ENCODE peak calls at places on chromosomes 7 and 10, in six cellular contexts. One of them, this sample, is unnamed.

GRCh38 chr7:142873281-142873784 is 12.2 kb downstream of the TRPV6 start:
- DNase-seq in cardiac muscle cell: no peak
- DNase-seq in foreskin fibroblast: no peak
- DNase-seq in stomach: peak
- DNase-seq in psoas muscle: no peak
- DNase-seq in uterus: no peak
- DNase-seq in this sample: no peak

GRCh38 chr10:72308320-72308987 is 34.7 kb downstream of the DDIT4 start:
- DNase-seq in cardiac muscle cell: peak
- DNase-seq in foreskin fibroblast: peak
- DNase-seq in stomach: peak
- DNase-seq in psoas muscle: peak
- DNase-seq in uterus: peak
- DNase-seq in this sample: peak

GRCh38 chr10:115921795-115922194 is 351.2 kb downstream of the GFRA1 start:
- DNase-seq in cardiac muscle cell: no peak
- DNase-seq in foreskin fibroblast: peak
- DNase-seq in stomach: no peak
- DNase-seq in psoas muscle: no peak
- DNase-seq in uterus: no peak
- DNase-seq in this sample: peak

GRCh38 chr10:119393845-119394244 is 148.7 kb downstream of the RGS10 start:
- DNase-seq in cardiac muscle cell: no peak
- DNase-seq in foreskin fibroblast: no peak
- DNase-seq in stomach: no peak
- DNase-seq in psoas muscle: no peak
- DNase-seq in uterus: no peak
- DNase-seq in this sample: no peak

GRCh38 chr7:18086165-18087030 is 58.8 kb upstream of the PRPS1L1 start:
- DNase-seq in cardiac muscle cell: peak
- DNase-seq in foreskin fibroblast: peak
- DNase-seq in stomach: no peak
- DNase-seq in psoas muscle: peak
- DNase-seq in uterus: peak
- DNase-seq in this sample: no peak

GRCh38 chr10:109633846-109634245 is 289.5 kb downstream of the XPNPEP1 start:
- DNase-seq in cardiac muscle cell: no peak
- DNase-seq in foreskin fibroblast: no peak
- DNase-seq in stomach: no peak
- DNase-seq in psoas muscle: no peak
- DNase-seq in uterus: no peak
- DNase-seq in this sample: no peak

GRCh38 chr10:7767209-7767608 is 20.6 kb downstream of the KIN start:
- DNase-seq in cardiac muscle cell: no peak
- DNase-seq in foreskin fibroblast: peak
- DNase-seq in stomach: no peak
- DNase-seq in psoas muscle: no peak
- DNase-seq in uterus: no peak
- DNase-seq in this sample: no peak

GRCh38 chr7:34087892-34088891 is 182.9 kb downstream of the BMPER start:
- DNase-seq in cardiac muscle cell: peak
- DNase-seq in foreskin fibroblast: peak
- DNase-seq in stomach: peak
- DNase-seq in psoas muscle: no peak
- DNase-seq in uterus: no peak
- DNase-seq in this sample: peak

GRCh38 chr10:48767752-48768450 is 83.2 kb downstream of the WDFY4 start:
- DNase-seq in cardiac muscle cell: no peak
- DNase-seq in foreskin fibroblast: no peak
- DNase-seq in stomach: no peak
- DNase-seq in psoas muscle: no peak
- DNase-seq in uterus: no peak
- DNase-seq in this sample: no peak

GRCh38 chr10:108696792-108697477 is 1226.4 kb downstream of the XPNPEP1 start:
- DNase-seq in cardiac muscle cell: no peak
- DNase-seq in foreskin fibroblast: no peak
- DNase-seq in stomach: no peak
- DNase-seq in psoas muscle: no peak
- DNase-seq in uterus: no peak
- DNase-seq in this sample: no peak

GRCh38 chr10:118311505-118311904 is 30.6 kb downstream of the FAM204A start:
- DNase-seq in cardiac muscle cell: no peak
- DNase-seq in foreskin fibroblast: no peak
- DNase-seq in stomach: no peak
- DNase-seq in psoas muscle: no peak
- DNase-seq in uterus: no peak
- DNase-seq in this sample: no peak

GRCh38 chr7:135856356-135857144 is 107.9 kb upstream of the FAM180A start:
- DNase-seq in cardiac muscle cell: no peak
- DNase-seq in foreskin fibroblast: no peak
- DNase-seq in stomach: no peak
- DNase-seq in psoas muscle: no peak
- DNase-seq in uterus: no peak
- DNase-seq in this sample: no peak

GRCh38 chr10:118958559-118958958 is 71.0 kb upstream of the NANOS1 start:
- DNase-seq in cardiac muscle cell: no peak
- DNase-seq in foreskin fibroblast: no peak
- DNase-seq in stomach: no peak
- DNase-seq in psoas muscle: no peak
- DNase-seq in uterus: no peak
- DNase-seq in this sample: no peak

GRCh38 chr7:128883622-128884549 is 21.2 kb downstream of the ATP6V1F start:
- DNase-seq in cardiac muscle cell: peak
- DNase-seq in foreskin fibroblast: peak
- DNase-seq in stomach: peak
- DNase-seq in psoas muscle: peak
- DNase-seq in uterus: peak
- DNase-seq in this sample: peak

GRCh38 chr7:157436076-157436475 is 99.3 kb downstream of the DNAJB6 start:
- DNase-seq in cardiac muscle cell: no peak
- DNase-seq in foreskin fibroblast: no peak
- DNase-seq in stomach: no peak
- DNase-seq in psoas muscle: no peak
- DNase-seq in uterus: no peak
- DNase-seq in this sample: no peak

GRCh38 chr10:119595715-119596515 is 849 bp downstream of the TIAL1 start:
- DNase-seq in cardiac muscle cell: peak
- DNase-seq in foreskin fibroblast: peak
- DNase-seq in stomach: peak
- DNase-seq in psoas muscle: peak
- DNase-seq in uterus: peak
- DNase-seq in this sample: peak

GRCh38 chr10:109976657-109977056 is 31.1 kb upstream of the ADD3 start:
- DNase-seq in cardiac muscle cell: no peak
- DNase-seq in foreskin fibroblast: no peak
- DNase-seq in stomach: no peak
- DNase-seq in psoas muscle: no peak
- DNase-seq in uterus: no peak
- DNase-seq in this sample: no peak

GRCh38 chr10:69844698-69845097 is 43.0 kb downstream of the COL13A1 start:
- DNase-seq in cardiac muscle cell: no peak
- DNase-seq in foreskin fibroblast: no peak
- DNase-seq in stomach: no peak
- DNase-seq in psoas muscle: peak
- DNase-seq in uterus: no peak
- DNase-seq in this sample: no peak

GRCh38 chr10:123136806-123137642 is 1.3 kb downstream of the HMX3 start:
- DNase-seq in cardiac muscle cell: no peak
- DNase-seq in foreskin fibroblast: peak
- DNase-seq in stomach: no peak
- DNase-seq in psoas muscle: no peak
- DNase-seq in uterus: no peak
- DNase-seq in this sample: no peak

GRCh38 chr7:98719396-98719795 is 102.3 kb downstream of the NPTX2 start:
- DNase-seq in cardiac muscle cell: no peak
- DNase-seq in foreskin fibroblast: no peak
- DNase-seq in stomach: no peak
- DNase-seq in psoas muscle: no peak
- DNase-seq in uterus: no peak
- DNase-seq in this sample: no peak

GRCh38 chr10:6956562-6956961 is 376.5 kb upstream of the PRKCQ start:
- DNase-seq in cardiac muscle cell: no peak
- DNase-seq in foreskin fibroblast: peak
- DNase-seq in stomach: no peak
- DNase-seq in psoas muscle: no peak
- DNase-seq in uterus: peak
- DNase-seq in this sample: no peak

GRCh38 chr10:15483215-15483970 is 112.3 kb upstream of the FAM171A1 start:
- DNase-seq in cardiac muscle cell: no peak
- DNase-seq in foreskin fibroblast: peak
- DNase-seq in stomach: no peak
- DNase-seq in psoas muscle: no peak
- DNase-seq in uterus: no peak
- DNase-seq in this sample: no peak

GRCh38 chr10:30056767-30057355 is 2.5 kb downstream of the JCAD start:
- DNase-seq in cardiac muscle cell: peak
- DNase-seq in foreskin fibroblast: no peak
- DNase-seq in stomach: no peak
- DNase-seq in psoas muscle: no peak
- DNase-seq in uterus: no peak
- DNase-seq in this sample: no peak

GRCh38 chr10:5293691-5294550 is 70.8 kb upstream of the UCN3 start:
- DNase-seq in cardiac muscle cell: peak
- DNase-seq in foreskin fibroblast: peak
- DNase-seq in stomach: peak
- DNase-seq in psoas muscle: peak
- DNase-seq in uterus: no peak
- DNase-seq in this sample: peak

GRCh38 chr7:36538126-36538525 is 148.5 kb downstream of the ANLN start:
- DNase-seq in cardiac muscle cell: no peak
- DNase-seq in foreskin fibroblast: no peak
- DNase-seq in stomach: no peak
- DNase-seq in psoas muscle: no peak
- DNase-seq in uterus: no peak
- DNase-seq in this sample: no peak
- H3K4me3 ChIP-seq in cardiac muscle cell: no peak
- H3K4me3 ChIP-seq in foreskin fibroblast: no peak
- H3K4me3 ChIP-seq in stomach: no peak
- H3K4me3 ChIP-seq in psoas muscle: no peak
- H3K4me3 ChIP-seq in uterus: no peak
- H3K4me3 ChIP-seq in this sample: no peak

GRCh38 chr10:96374985-96375830 is 16.4 kb upstream of the OPALIN start:
- DNase-seq in cardiac muscle cell: peak
- DNase-seq in foreskin fibroblast: peak
- DNase-seq in stomach: peak
- DNase-seq in psoas muscle: peak
- DNase-seq in uterus: peak
- DNase-seq in this sample: peak
- H3K4me3 ChIP-seq in cardiac muscle cell: peak
- H3K4me3 ChIP-seq in foreskin fibroblast: peak
- H3K4me3 ChIP-seq in stomach: peak
- H3K4me3 ChIP-seq in psoas muscle: peak
- H3K4me3 ChIP-seq in uterus: peak
- H3K4me3 ChIP-seq in this sample: peak

DNA sequence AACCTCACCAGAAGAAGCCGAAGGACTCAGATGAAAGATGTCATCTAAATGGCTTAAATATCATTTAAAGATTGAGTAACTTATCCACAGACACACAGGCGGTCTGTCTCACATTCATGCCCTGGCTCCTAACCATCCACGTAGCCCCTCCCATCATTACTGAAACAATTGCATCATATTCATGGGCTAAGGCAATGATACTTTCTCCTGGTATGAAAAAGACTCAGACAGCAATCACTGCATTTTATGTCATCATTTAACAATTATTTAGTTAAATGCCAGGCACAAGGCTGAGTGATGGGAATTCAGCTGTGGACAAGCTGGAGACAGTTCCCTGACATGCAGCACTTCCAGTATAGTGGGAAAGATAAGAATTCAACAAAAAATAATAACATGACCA is 11.2 kb upstream of the TECTB start:
- DNase-seq in cardiac muscle cell: no peak
- DNase-seq in foreskin fibroblast: peak
- DNase-seq in stomach: no peak
- DNase-seq in psoas muscle: no peak
- DNase-seq in uterus: no peak
- DNase-seq in this sample: no peak
- H3K4me3 ChIP-seq in cardiac muscle cell: no peak
- H3K4me3 ChIP-seq in foreskin fibroblast: no peak
- H3K4me3 ChIP-seq in stomach: no peak
- H3K4me3 ChIP-seq in psoas muscle: no peak
- H3K4me3 ChIP-seq in uterus: no peak
- H3K4me3 ChIP-seq in this sample: no peak

GRCh38 chr7:134279336-134279735 is 37.4 kb downstream of the SLC35B4 start:
- DNase-seq in cardiac muscle cell: no peak
- DNase-seq in foreskin fibroblast: no peak
- DNase-seq in stomach: no peak
- DNase-seq in psoas muscle: no peak
- DNase-seq in uterus: no peak
- DNase-seq in this sample: no peak
- H3K4me3 ChIP-seq in cardiac muscle cell: no peak
- H3K4me3 ChIP-seq in foreskin fibroblast: no peak
- H3K4me3 ChIP-seq in stomach: no peak
- H3K4me3 ChIP-seq in psoas muscle: no peak
- H3K4me3 ChIP-seq in uterus: no peak
- H3K4me3 ChIP-seq in this sample: no peak

GRCh38 chr7:27110977-27111752 is 8.7 kb upstream of the HOXA2 start:
- DNase-seq in cardiac muscle cell: no peak
- DNase-seq in foreskin fibroblast: no peak
- DNase-seq in stomach: no peak
- DNase-seq in psoas muscle: peak
- DNase-seq in uterus: peak
- DNase-seq in this sample: no peak

GRCh38 chr7:27111753-27112277 is 9.3 kb upstream of the HOXA2 start:
- DNase-seq in cardiac muscle cell: no peak
- DNase-seq in foreskin fibroblast: no peak
- DNase-seq in stomach: no peak
- DNase-seq in psoas muscle: no peak
- DNase-seq in uterus: no peak
- DNase-seq in this sample: no peak

GRCh38 chr7:27112960-27113949 is 10.8 kb upstream of the HOXA2 start:
- DNase-seq in cardiac muscle cell: peak
- DNase-seq in foreskin fibroblast: peak
- DNase-seq in stomach: no peak
- DNase-seq in psoas muscle: peak
- DNase-seq in uterus: peak
- DNase-seq in this sample: peak

GRCh38 chr7:27113991-27114866 is 11.7 kb upstream of the HOXA2 start:
- DNase-seq in cardiac muscle cell: no peak
- DNase-seq in foreskin fibroblast: no peak
- DNase-seq in stomach: no peak
- DNase-seq in psoas muscle: peak
- DNase-seq in uterus: peak
- DNase-seq in this sample: no peak

DNA sequence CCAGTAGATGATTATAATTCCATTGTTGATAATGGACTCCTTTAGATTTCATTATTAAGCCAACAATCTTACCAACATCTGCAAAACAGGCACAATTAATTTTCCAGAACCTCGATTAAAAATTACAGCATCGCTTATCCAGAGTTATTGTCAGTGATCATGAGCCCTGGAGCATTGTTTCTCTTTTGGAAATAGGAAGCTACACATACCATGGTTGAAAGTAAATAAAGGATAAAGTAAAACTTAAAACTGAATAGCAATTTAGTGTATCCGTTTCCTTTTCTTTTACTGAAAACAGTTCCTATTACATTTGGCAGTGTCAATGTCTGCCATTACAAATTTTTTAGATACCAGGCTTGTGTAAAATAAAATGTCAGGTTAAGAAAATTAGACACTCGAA is 9.9 kb upstream of the HOXA2 start:
- DNase-seq in cardiac muscle cell: no peak
- DNase-seq in foreskin fibroblast: no peak
- DNase-seq in stomach: no peak
- DNase-seq in psoas muscle: no peak
- DNase-seq in uterus: no peak
- DNase-seq in this sample: no peak
- H3K4me3 ChIP-seq in cardiac muscle cell: no peak
- H3K4me3 ChIP-seq in foreskin fibroblast: no peak
- H3K4me3 ChIP-seq in stomach: peak
- H3K4me3 ChIP-seq in psoas muscle: peak
- H3K4me3 ChIP-seq in uterus: no peak
- H3K4me3 ChIP-seq in this sample: no peak